ENCODE peak calls at places on chromosomes 16 and 17, in eight cellular contexts. B is pancreas, Y is ovary, H is neural progenitor cell, I is PC-3, S is psoas muscle, U is lung, R is H1. D is an unnamed sample.

GRCh38 chr16:77169650-77170236 is 21.2 kb upstream of the MON1B start:
- DNase-seq in B (no peak), Y (no peak), H (peak), I (peak), S (no peak), U (peak), R (peak), D (no peak)

GRCh38 chr17:8360751-8361150 is 15.8 kb downstream of the KRABD2 start:
- DNase-seq in B (no peak), Y (no peak), H (no peak), I (no peak), S (no peak), U (no peak), R (no peak), D (no peak)

GRCh38 chr17:29151567-29151966 is 28.6 kb downstream of the MYO18A start:
- DNase-seq in B (no peak), Y (no peak), H (peak), I (peak), S (peak), U (no peak), R (no peak), D (peak)

GRCh38 chr16:2751577-2752034 is 832 bp upstream of the SRRM2 start:
- DNase-seq in B (no peak), Y (peak), H (no peak), I (no peak), S (no peak), U (no peak), R (no peak), D (no peak)

GRCh38 chr17:61380836-61381525 is 18.7 kb upstream of the TBX2 start:
- DNase-seq in B (no peak), Y (no peak), H (no peak), I (no peak), S (peak), U (no peak), R (no peak), D (no peak)

GRCh38 chr17:71360301-71360700 is 760.5 kb upstream of the SOX9 start:
- DNase-seq in B (no peak), Y (no peak), H (no peak), I (peak), S (no peak), U (no peak), R (no peak), D (no peak)

GRCh38 chr17:66344473-66344872 is 42.1 kb downstream of the PRKCA start:
- DNase-seq in B (no peak), Y (no peak), H (no peak), I (no peak), S (no peak), U (no peak), R (no peak), D (no peak)

GRCh38 chr16:83799336-83799735 is 8.4 kb upstream of the HSBP1 start:
- DNase-seq in B (no peak), Y (no peak), H (no peak), I (peak), S (no peak), U (no peak), R (no peak), D (no peak)

GRCh38 chr16:48479955-48480354 is 94.7 kb upstream of the SIAH1 start:
- DNase-seq in B (no peak), Y (no peak), H (no peak), I (no peak), S (no peak), U (no peak), R (no peak), D (no peak)

GRCh38 chr17:61556224-61557188 is 34.5 kb downstream of the NACA2 start:
- DNase-seq in B (no peak), Y (no peak), H (no peak), I (peak), S (no peak), U (no peak), R (no peak), D (no peak)

GRCh38 chr17:50953831-50954601 is 87.9 kb upstream of the TOB1 start:
- DNase-seq in B (no peak), Y (peak), H (peak), I (no peak), S (peak), U (no peak), R (no peak), D (no peak)

GRCh38 chr16:4525634-4526277 is 12.8 kb downstream of the CDIP1 start:
- DNase-seq in B (no peak), Y (no peak), H (no peak), I (no peak), S (no peak), U (no peak), R (no peak), D (no peak)

DNA sequence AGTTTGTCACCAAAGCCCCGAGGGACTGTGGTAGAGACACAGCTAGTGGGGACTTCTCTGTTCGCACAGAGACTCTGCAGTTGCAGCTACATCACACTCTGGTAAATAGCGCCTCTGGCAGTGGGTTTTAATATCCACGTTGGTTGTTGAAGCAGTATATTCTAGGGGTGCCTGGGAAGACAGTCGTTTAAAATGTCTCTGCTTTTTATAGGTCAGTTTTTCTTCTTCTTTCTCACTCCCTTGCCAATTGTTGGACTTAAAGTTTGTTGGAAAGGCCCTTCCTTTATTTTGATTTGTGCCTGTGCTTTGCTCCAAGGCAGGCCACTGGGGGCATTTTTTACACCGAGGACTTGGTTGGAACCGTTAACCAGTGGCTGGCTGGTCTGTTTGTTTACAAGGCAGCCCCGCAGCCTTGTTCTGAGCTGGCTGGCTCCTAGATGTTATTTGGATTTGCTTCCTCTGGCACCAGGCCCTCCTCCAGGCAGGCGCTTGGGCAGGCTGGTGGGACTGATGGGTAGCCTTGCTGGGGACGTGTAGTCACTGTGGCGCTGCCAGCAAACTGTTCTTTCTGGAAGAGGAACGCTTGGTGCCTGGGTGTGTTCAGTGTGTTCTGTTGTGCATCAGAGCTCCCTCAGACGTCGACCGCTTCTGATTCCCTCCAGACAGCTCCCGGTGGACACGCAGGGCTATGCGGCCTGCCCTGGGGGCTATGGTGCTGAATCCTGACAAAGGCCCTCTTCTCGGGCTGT is 218.2 kb upstream of the CHMP6 start:
- DNase-seq in B (no peak), Y (no peak), H (peak), I (no peak), S (peak), U (no peak), R (no peak), D (peak)
- TF ChIP-seq CTCF in B (no peak), Y (no peak), H (peak), I (no peak), S (no peak), U (no peak), R (peak), D (peak)

GRCh38 chr17:32488177-32488542 is 1.4 kb downstream of the CDK5R1 start:
- DNase-seq in B (no peak), Y (no peak), H (no peak), I (no peak), S (no peak), U (no peak), R (no peak), D (no peak)
- H3K4me3 ChIP-seq in B (no peak), Y (no peak), H (peak), I (peak), S (peak), U (no peak), R (peak), D (peak)

DNA sequence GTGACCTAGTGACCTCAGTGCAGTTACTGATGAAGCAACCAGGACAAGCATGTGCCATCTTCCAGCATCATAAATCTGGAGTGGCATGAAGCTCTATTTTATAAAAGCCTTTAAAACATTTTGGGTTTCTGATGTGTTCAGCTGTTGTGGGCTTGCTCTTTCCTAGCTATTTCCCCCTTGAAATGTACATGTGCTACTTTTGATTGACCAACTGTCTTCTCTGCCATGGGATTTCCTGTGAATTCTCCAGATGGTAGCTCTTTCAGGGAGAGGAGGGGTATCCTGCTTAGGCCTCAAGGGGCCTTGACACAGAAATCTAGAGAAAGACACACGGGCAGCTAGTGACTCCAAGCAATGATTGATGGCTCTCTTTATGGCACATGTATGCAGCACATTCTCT is 1.9 kb upstream of the ASIC2 start:
- DNase-seq in B (no peak), Y (no peak), H (no peak), I (no peak), S (no peak), U (no peak), R (no peak), D (no peak)
- H3K27ac ChIP-seq in B (no peak), Y (no peak), H (no peak), I (no peak), S (no peak), U (no peak), R (no peak), D (no peak)

DNA sequence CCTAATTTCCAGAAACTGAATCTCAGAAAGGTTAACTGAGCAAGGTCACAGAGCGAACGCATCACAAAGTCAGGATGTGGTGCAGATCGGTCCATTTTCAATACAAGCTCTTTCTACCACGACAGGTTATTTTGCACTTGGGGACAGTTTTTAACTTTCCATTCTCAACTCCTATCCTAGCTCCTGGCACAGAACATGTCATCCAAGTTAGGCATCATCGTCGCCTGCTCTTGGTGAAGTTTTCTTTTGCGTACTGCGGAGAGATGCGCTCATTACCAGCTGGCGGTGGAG is 15.5 kb upstream of the ERN1 start:
- DNase-seq in B (no peak), Y (no peak), H (no peak), I (no peak), S (no peak), U (no peak), R (no peak), D (no peak)
- TF ChIP-seq CTCF in B (no peak), Y (no peak), H (no peak), I (no peak), S (peak), U (no peak), R (no peak), D (no peak)

GRCh38 chr17:62629556-62630364 is 2.3 kb downstream of the MRC2 start:
- DNase-seq in B (no peak), Y (no peak), H (no peak), I (no peak), S (no peak), U (no peak), R (no peak), D (no peak)

GRCh38 chr17:62627904-62628603 is 584 bp downstream of the MRC2 start:
- DNase-seq in B (no peak), Y (peak), H (peak), I (peak), S (peak), U (peak), R (no peak), D (no peak)

GRCh38 chr17:62630365-62631085 is 3.1 kb downstream of the MRC2 start:
- DNase-seq in B (no peak), Y (no peak), H (no peak), I (no peak), S (no peak), U (no peak), R (no peak), D (no peak)

GRCh38 chr17:62627219-62627903 is at the start of gene MRC2:
- DNase-seq in B (peak), Y (peak), H (peak), I (peak), S (peak), U (peak), R (peak), D (no peak)

DNA sequence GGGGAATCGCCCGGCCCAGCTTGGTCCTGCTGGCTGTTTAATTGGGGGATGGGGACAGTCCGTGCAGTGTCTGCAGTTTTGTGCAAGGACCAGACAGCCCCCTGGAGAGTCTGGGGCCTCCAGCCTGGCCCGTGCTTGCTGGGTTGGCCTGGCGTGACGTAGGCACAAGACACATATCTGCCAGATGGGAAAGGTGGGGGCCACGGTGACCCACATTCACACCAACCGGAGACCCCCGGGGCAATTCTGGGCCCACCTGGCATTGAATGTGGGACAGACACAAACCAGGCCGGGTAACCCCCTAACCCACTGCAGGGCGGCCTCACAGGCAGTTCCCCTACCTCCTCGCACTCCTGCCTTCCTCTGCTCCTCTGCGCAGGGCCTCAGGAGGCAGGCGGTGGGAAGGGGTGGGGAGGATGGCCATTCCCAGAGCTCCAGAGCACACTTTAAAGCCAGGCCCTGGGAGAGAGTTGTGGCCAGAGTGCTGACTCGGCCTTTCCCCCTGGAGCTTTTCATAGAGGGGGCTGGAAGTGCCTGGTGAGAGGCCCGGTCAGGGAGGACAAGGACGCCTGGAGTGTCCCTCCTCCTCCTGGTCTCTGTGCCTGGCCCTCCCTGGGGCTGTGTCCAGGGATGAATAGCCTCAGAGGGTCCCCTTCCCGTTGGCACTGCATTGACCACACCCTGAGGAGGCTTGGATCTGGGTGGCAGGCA is 1.5 kb downstream of the MRC2 start:
- DNase-seq in B (no peak), Y (peak), H (peak), I (no peak), S (peak), U (no peak), R (peak), D (no peak)
- H3K4me3 ChIP-seq in B (no peak), Y (peak), H (peak), I (peak), S (peak), U (no peak), R (peak), D (peak)

DNA sequence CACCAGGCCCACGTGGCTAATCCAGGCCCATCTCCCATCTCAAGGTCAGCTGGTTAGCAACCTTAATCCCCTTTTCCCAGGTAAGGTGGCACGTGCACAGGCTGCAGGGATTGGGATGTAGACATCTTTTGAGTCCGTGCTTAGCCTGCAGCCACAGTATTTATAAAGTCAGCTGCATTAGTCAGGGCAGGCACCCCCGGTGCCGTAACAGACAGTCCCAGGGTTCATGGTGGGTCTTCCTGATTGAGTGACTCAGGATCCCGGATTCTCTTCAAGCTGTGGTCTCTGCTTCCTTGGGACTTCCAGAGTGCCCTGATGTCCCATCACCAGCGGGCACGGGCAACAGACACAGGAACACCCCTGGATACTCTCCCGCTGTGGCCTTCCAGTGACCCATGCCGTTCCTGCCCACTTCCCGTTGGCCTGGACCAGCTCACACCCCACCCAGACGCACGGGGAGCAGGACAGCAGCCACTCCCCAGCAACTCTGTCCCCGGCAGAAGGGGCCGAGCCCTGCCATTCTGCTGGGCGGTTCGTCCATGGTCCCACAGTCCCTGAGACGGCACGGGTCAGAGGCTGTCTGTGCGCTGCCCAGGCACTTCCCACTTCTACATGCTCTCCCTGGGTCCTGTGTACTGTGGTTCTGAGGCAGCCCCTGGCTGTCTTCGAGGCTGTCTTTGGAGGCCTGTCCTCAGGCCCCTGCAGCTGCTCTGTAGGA is 248.6 kb upstream of the GSE1 start:
- DNase-seq in B (no peak), Y (no peak), H (no peak), I (no peak), S (no peak), U (no peak), R (no peak), D (no peak)
- H3K27ac ChIP-seq in B (no peak), Y (no peak), H (no peak), I (no peak), S (no peak), U (no peak), R (no peak), D (no peak)

GRCh38 chr17:40848583-40849235 is 18.3 kb downstream of the KRT12 start:
- DNase-seq in B (no peak), Y (no peak), H (no peak), I (no peak), S (no peak), U (no peak), R (no peak), D (no peak)
- TF ChIP-seq CTCF in B (no peak), Y (no peak), H (no peak), I (no peak), S (no peak), U (no peak), R (no peak), D (no peak)

DNA sequence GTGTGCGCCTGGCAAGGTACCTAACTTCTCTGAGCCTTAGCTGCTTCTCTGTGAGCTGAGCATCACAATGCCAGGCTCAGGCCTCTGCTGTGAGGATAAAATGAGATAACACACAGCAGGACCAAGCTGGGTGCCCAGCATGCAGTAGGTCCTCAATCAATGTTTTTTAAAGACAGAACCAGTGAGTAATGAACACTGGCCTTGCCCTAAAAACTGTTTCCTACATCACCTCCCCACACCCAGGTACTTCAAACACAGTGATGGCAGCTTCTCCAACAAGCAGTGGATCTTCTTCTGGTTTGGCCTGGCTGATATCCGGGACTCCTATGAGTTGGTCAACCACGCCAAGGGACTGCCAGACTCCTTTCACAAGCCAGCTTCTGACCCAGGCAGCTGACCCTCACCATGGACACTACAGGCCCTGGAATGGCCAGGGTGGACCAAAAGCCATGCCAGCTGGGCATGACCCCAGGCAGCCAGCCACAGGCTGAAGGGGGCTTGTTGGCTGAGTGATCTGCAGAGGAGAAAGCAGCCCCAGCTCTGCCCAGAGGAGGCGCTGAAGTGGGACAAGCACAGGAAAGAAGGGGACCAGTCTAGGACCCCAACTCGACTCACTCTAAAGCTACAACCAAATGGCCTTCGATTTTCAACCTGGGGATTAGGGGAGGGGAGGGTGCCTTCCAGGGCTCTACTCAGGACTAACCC is 3.9 kb downstream of the NAGS start:
- DNase-seq in B (no peak), Y (no peak), H (no peak), I (no peak), S (no peak), U (no peak), R (peak), D (no peak)
- H3K4me3 ChIP-seq in B (no peak), Y (no peak), H (no peak), I (peak), S (no peak), U (no peak), R (peak), D (no peak)

DNA sequence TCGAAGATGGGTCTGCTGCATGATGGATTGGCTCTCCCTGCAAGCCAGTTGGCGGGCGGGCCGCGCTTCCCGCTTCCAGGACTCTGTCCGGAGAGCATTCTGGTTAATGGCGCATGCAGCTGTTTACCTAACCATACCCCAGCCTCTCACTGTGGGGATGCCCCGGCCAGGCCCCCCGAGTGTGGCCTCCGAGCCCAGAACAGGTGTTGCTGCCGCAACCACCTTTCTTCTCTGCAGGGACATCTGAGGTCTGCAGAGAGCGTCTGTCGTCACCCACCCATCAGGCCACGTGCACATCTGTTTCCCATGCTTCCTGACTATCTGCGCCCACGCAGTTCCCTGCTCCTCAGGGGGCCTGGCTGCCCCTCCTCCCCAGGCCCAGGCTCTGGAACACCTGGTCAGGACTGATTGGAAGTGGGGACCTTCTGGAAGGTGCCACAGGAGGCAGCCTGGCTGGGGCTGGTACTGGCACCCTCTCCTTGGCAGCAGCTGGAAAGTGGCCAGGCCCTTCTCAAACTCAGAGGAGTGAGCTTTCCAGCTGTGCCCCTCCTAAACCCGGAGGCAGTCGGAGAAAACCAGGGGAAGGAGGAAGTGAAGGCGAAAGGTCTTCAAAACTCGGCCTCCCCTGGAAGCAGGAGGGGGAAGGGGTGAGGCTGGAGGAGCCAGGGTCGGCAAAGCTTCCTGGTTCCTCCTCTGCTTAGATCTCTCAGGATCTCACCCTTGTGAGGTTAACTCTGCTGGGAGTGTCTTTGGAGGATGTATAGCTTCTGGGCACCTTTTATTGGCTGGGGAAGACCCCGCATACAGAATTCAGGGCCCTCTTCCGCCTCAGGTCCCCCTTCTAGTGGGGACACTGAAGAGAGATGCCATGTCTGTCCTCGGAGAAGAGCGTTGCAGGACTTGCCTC is 64.5 kb upstream of the CIBAR2 start:
- DNase-seq in B (no peak), Y (peak), H (no peak), I (no peak), S (peak), U (no peak), R (no peak), D (no peak)
- H3K27ac ChIP-seq in B (no peak), Y (no peak), H (no peak), I (no peak), S (no peak), U (no peak), R (no peak), D (no peak)

D was measured in dorsolateral prefrontal cortex.